ENCODE peak calls at places on chromosomes 16 and 17, in ten cellular contexts. F is right atrium auricular region; S is mammary epithelial cell; E is heart left ventricle; N is SJSA1; Y is PC-3; J is A549; W is CD4-positive, alpha-beta T cell; Z is astrocyte; Q is CD8-positive, alpha-beta memory T cell. R is an unnamed sample. For H3K9me3, the result is how much of the 10 kb centered on the place peaks cover.

GRCh38 chr17:30263552-30264333 is 28.0 kb downstream of the BLMH start:
- DNase-seq in F (no peak), S (no peak), E (no peak), N (no peak), Y (no peak), J (peak), W (no peak), Z (peak), Q (no peak), R (peak)

GRCh38 chr16:64823676-64824075 is 298.2 kb downstream of the CDH11 start:
- DNase-seq in F (no peak), S (no peak), E (no peak), N (no peak), Y (no peak), J (no peak), W (no peak), Z (no peak), Q (no peak), R (no peak)

GRCh38 chr16:68000024-68000423 is 740 bp upstream of the DPEP2 start:
- DNase-seq in F (no peak), S (no peak), E (no peak), N (no peak), Y (no peak), J (no peak), W (no peak), Z (no peak), Q (no peak), R (no peak)

GRCh38 chr17:69300222-69300621 is 26.7 kb downstream of the ABCA5 start:
- DNase-seq in F (no peak), S (no peak), E (no peak), N (no peak), Y (no peak), J (no peak), W (no peak), Z (no peak), Q (no peak), R (no peak)

GRCh38 chr16:1771072-1771863 is at the start of gene NME3:
- DNase-seq in F (peak), S (peak), E (peak), N (peak), Y (peak), J (peak), W (peak), Z (peak), Q (peak), R (no peak)

GRCh38 chr17:45129426-45129939 is 2.8 kb downstream of the PLCD3 start:
- DNase-seq in F (no peak), S (no peak), E (peak), N (no peak), Y (no peak), J (peak), W (no peak), Z (no peak), Q (no peak), R (no peak)

GRCh38 chr16:2280981-2281542 is 13.1 kb upstream of the RNPS1 start:
- DNase-seq in F (no peak), S (no peak), E (no peak), N (no peak), Y (no peak), J (no peak), W (no peak), Z (no peak), Q (no peak), R (no peak)

GRCh38 chr17:35185849-35186248 is 8.3 kb downstream of the SLC35G3 start:
- DNase-seq in F (no peak), S (no peak), E (no peak), N (no peak), Y (no peak), J (no peak), W (no peak), Z (no peak), Q (no peak), R (no peak)

GRCh38 chr17:75102385-75102821 is 7.4 kb upstream of the ARMC7 start:
- DNase-seq in F (no peak), S (no peak), E (no peak), N (no peak), Y (no peak), J (no peak), W (no peak), Z (no peak), Q (no peak), R (no peak)

GRCh38 chr16:6558661-6559060 is 774.0 kb upstream of the RBFOX1 start:
- DNase-seq in F (no peak), S (no peak), E (no peak), N (no peak), Y (no peak), J (no peak), W (no peak), Z (no peak), Q (no peak), R (no peak)

GRCh38 chr17:32529604-32530003 is 42.8 kb downstream of the CDK5R1 start:
- DNase-seq in F (no peak), S (no peak), E (no peak), N (no peak), Y (no peak), J (no peak), W (no peak), Z (no peak), Q (no peak), R (no peak)

GRCh38 chr17:11928436-11928835 is 68.8 kb downstream of the ZNF18 start:
- DNase-seq in F (no peak), S (no peak), E (no peak), N (no peak), Y (no peak), J (no peak), W (no peak), Z (no peak), Q (no peak), R (no peak)

GRCh38 chr16:86203557-86204275 is 304.8 kb downstream of the IRF8 start:
- DNase-seq in F (no peak), S (no peak), E (no peak), N (no peak), Y (no peak), J (no peak), W (no peak), Z (no peak), Q (no peak), R (no peak)

GRCh38 chr16:87441886-87442580 is 49.9 kb downstream of the MAP1LC3B start:
- DNase-seq in F (no peak), S (no peak), E (no peak), N (peak), Y (peak), J (no peak), W (no peak), Z (peak), Q (no peak), R (no peak)

GRCh38 chr17:50298018-50298417 is 23.8 kb downstream of the TMEM92 start:
- DNase-seq in F (no peak), S (no peak), E (no peak), N (no peak), Y (no peak), J (no peak), W (no peak), Z (no peak), Q (no peak), R (no peak)

GRCh38 chr17:51667722-51668083 is 407.4 kb downstream of the UTP18 start:
- DNase-seq in F (no peak), S (no peak), E (no peak), N (no peak), Y (no peak), J (no peak), W (no peak), Z (no peak), Q (no peak), R (no peak)

GRCh38 chr16:84839054-84839453 is 19.3 kb downstream of the CRISPLD2 start:
- DNase-seq in F (no peak), S (peak), E (no peak), N (peak), Y (peak), J (no peak), W (no peak), Z (peak), Q (no peak), R (peak)

GRCh38 chr16:14372471-14372870 is 257.6 kb downstream of the PARN start:
- DNase-seq in F (no peak), S (no peak), E (no peak), N (peak), Y (no peak), J (no peak), W (no peak), Z (no peak), Q (no peak), R (no peak)

GRCh38 chr17:31416503-31416923 is 25.0 kb downstream of the RAB11FIP4 start:
- DNase-seq in F (no peak), S (no peak), E (no peak), N (no peak), Y (no peak), J (no peak), W (no peak), Z (no peak), Q (no peak), R (no peak)

GRCh38 chr17:16301963-16302855 is 51.1 kb downstream of the CENPV start:
- DNase-seq in F (no peak), S (peak), E (no peak), N (no peak), Y (peak), J (no peak), W (no peak), Z (no peak), Q (no peak), R (no peak)

GRCh38 chr16:84448444-84448843 is 56.0 kb downstream of the MEAK7 start:
- DNase-seq in F (no peak), S (no peak), E (no peak), N (no peak), Y (no peak), J (no peak), W (no peak), Z (no peak), Q (no peak), R (no peak)

GRCh38 chr17:73933871-73934270 is 269.6 kb upstream of the RPL38 start:
- DNase-seq in F (no peak), S (no peak), E (no peak), N (no peak), Y (no peak), J (no peak), W (no peak), Z (no peak), Q (no peak), R (no peak)

GRCh38 chr17:10661377-10661906 is 4.3 kb upstream of the MYH3 start:
- DNase-seq in F (no peak), S (no peak), E (no peak), N (no peak), Y (no peak), J (no peak), W (no peak), Z (no peak), Q (no peak), R (no peak)

GRCh38 chr16:86516618-86517003 is 6.3 kb downstream of the FOXF1 start:
- DNase-seq in F (no peak), S (no peak), E (no peak), N (no peak), Y (no peak), J (no peak), W (no peak), Z (no peak), Q (no peak), R (peak)

GRCh38 chr16:81424761-81425160 is 19.8 kb upstream of the CMIP start:
- DNase-seq in F (no peak), S (peak), E (no peak), N (no peak), Y (peak), J (peak), W (no peak), Z (no peak), Q (peak), R (no peak)

GRCh38 chr17:49509588-49509917 is 14.5 kb downstream of the NGFR start:
- DNase-seq in F (no peak), S (no peak), E (no peak), N (no peak), Y (no peak), J (no peak), W (no peak), Z (no peak), Q (no peak), R (peak)

GRCh38 chr16:31754998-31755615 is 118.5 kb upstream of the ZNF267 start:
- DNase-seq in F (no peak), S (no peak), E (no peak), N (no peak), Y (no peak), J (peak), W (no peak), Z (no peak), Q (no peak), R (no peak)
- H3K9me3 ChIP-seq in F (half or more), S (half or more), E (half or more), N (under half), Y (under half), J (half or more), W (half or more), Z (under half), Q (half or more), R (half or more)

GRCh38 chr16:31745900-31746299 is 127.7 kb upstream of the ZNF267 start:
- DNase-seq in F (no peak), S (no peak), E (no peak), N (no peak), Y (no peak), J (no peak), W (no peak), Z (no peak), Q (no peak), R (no peak)
- H3K9me3 ChIP-seq in F (half or more), S (under half), E (half or more), N (under half), Y (under half), J (half or more), W (half or more), Z (under half), Q (half or more), R (half or more)

DNA sequence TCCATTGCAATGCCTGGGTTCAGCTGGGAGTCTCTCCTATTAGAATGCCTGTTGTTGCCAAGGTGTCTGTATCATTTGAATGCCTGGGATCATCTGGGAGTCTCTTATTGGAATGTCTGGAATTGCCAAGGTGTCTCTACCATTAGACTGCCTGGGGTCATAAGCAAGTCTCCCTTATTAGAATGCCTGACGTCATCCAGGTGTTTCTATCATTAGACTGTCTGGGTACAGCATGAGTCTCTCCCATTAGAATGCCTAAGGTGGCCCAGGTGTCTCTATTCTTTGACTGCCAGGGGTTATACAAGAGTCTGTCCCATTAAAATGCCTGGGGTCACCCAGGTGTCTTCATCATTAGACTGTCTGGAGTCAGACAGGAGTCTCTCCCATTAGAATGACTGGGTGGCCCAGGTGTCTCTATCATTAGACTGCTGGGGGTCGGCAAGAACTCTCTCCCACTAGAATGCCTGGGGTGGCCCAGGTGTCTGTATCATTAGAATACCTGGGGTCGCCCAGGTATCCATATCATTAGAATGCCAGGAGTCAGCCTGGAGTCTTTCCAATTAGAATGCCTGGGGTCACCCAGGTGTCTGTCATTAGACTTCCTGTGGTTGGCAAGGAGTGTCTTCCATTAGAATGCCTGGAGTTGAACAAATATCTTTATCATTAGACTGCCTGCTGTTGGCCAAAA is 2274.0 kb downstream of the TP53TG3F start:
- DNase-seq in F (peak), S (no peak), E (no peak), N (no peak), Y (no peak), J (no peak), W (no peak), Z (no peak), Q (no peak), R (no peak)
- H3K9me3 ChIP-seq in F (under half), S (under half), E (under half), N (under half), Y (under half), J (under half), W (under half), Z (under half), Q (under half), R (under half)

DNA sequence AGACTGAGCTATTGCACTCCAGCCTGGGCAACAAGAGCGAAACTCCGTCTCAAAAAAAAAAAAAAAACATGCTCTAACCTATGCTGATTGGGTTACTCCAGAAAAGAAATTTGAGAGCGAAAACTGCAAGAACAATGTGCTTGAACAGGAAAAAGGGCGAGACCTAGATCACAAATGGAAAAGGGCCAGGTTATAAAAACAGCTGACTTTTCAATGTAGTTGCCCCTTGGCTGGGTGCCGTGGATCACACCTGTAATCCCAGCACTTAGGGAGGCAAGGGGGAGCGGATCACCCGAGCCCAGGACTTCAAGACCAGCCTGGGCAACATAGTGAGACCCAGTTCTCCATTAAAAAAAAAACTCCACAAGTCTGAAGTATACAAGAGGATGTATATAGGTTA is 48.8 kb downstream of the MRM3 start:
- DNase-seq in F (no peak), S (no peak), E (no peak), N (no peak), Y (no peak), J (no peak), W (no peak), Z (no peak), Q (no peak), R (no peak)
- H3K9me3 ChIP-seq in F (under half), S (under half), E (under half), N (under half), Y (under half), J (under half), W (under half), Z (under half), Q (under half), R (under half)

DNA sequence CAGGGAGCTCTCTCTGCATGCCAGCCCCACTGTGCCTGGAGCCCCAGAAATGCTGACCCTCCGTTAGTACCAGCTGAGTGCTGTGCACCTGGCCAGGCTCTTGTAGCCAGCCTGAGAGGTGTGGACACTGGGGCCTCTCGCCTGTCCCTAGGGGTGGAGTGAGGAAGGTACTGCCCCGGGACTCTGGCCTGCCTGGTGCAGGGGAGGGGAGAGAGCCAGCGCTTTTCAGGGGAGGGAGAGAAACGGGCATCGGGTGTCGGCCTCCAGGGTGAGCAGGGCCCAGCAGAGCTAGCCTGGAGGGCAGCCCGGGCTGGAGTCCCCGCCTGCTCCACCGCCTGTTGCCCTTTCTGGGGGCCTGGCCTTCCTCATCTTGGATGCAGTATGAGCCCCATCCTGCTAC is 13.1 kb downstream of the MAP2K3 start:
- DNase-seq in F (no peak), S (no peak), E (no peak), N (no peak), Y (no peak), J (no peak), W (no peak), Z (no peak), Q (no peak), R (no peak)
- H3K9me3 ChIP-seq in F (under half), S (under half), E (under half), N (under half), Y (under half), J (under half), W (under half), Z (under half), Q (under half), R (under half)

GRCh38 chr16:3295209-3295608 is 10.0 kb downstream of the TIGD7 start:
- DNase-seq in F (no peak), S (no peak), E (no peak), N (no peak), Y (no peak), J (no peak), W (no peak), Z (no peak), Q (no peak), R (no peak)
- H3K9me3 ChIP-seq in F (half or more), S (half or more), E (under half), N (under half), Y (under half), J (half or more), W (half or more), Z (under half), Q (under half), R (half or more)

GRCh38 chr16:78446486-78446885 is 347.0 kb downstream of the WWOX start:
- DNase-seq in F (no peak), S (no peak), E (no peak), N (no peak), Y (no peak), J (no peak), W (no peak), Z (no peak), Q (no peak), R (no peak)

GRCh38 chr16:78447164-78447563 is 347.7 kb downstream of the WWOX start:
- DNase-seq in F (no peak), S (no peak), E (no peak), N (no peak), Y (no peak), J (no peak), W (no peak), Z (no peak), Q (no peak), R (no peak)

GRCh38 chr16:78441298-78441697 is 341.8 kb downstream of the WWOX start:
- DNase-seq in F (no peak), S (no peak), E (no peak), N (no peak), Y (no peak), J (no peak), W (no peak), Z (no peak), Q (no peak), R (no peak)

GRCh38 chr16:78443300-78443604 is 343.8 kb downstream of the WWOX start:
- DNase-seq in F (no peak), S (no peak), E (no peak), N (no peak), Y (no peak), J (no peak), W (no peak), Z (no peak), Q (no peak), R (no peak)

GRCh38 chr16:78443780-78444422 is 344.4 kb downstream of the WWOX start:
- DNase-seq in F (no peak), S (no peak), E (no peak), N (no peak), Y (no peak), J (no peak), W (no peak), Z (no peak), Q (no peak), R (no peak)
- H3K9me3 ChIP-seq in F (under half), S (under half), E (under half), N (under half), Y (under half), J (under half), W (under half), Z (under half), Q (under half), R (under half)

DNA sequence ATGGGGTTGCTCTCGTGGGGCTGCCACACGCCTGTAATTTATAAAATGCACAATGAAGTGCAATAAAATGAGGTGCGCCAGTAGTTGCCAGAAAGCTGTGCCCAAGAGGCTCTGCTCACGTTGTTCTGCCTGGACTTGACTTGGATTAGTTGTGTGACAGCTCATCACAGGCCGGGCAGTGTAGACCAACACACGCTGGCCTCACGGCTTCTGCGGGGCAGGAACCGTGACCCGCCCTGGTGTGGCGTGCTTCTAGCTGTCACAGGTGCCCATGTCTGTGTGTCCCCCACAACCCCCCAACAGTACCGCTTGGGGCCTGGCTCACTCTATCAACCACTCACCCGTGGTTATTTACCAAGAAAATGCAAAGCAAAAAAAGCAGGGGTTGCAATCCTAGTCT is 112.2 kb upstream of the ZNF750 start:
- DNase-seq in F (no peak), S (no peak), E (no peak), N (no peak), Y (no peak), J (no peak), W (no peak), Z (no peak), Q (no peak), R (no peak)
- H3K9me3 ChIP-seq in F (under half), S (under half), E (under half), N (under half), Y (under half), J (half or more), W (under half), Z (under half), Q (under half), R (under half)

R was measured in MG63.